ENCODE peak calls at places on chromosome 20, in eight cellular contexts. One of them, this sample, is unnamed.

GRCh38 chr20:19782669-19783068 is 24.6 kb downstream of the RIN2 start:
- DNase-seq in testis: no peak
- DNase-seq in body of pancreas: no peak
- DNase-seq in HepG2: no peak
- DNase-seq in heart left ventricle: no peak
- DNase-seq in adrenal gland: no peak
- DNase-seq in H54: no peak
- DNase-seq in HCT116: no peak
- DNase-seq in this sample: no peak

GRCh38 chr20:40080059-40080652 is 608.9 kb downstream of the MAFB start:
- DNase-seq in testis: no peak
- DNase-seq in body of pancreas: peak
- DNase-seq in HepG2: no peak
- DNase-seq in heart left ventricle: no peak
- DNase-seq in adrenal gland: no peak
- DNase-seq in H54: no peak
- DNase-seq in HCT116: no peak
- DNase-seq in this sample: no peak

GRCh38 chr20:38680492-38681118 is 43.7 kb upstream of the SLC32A1 start:
- DNase-seq in testis: peak
- DNase-seq in body of pancreas: no peak
- DNase-seq in HepG2: peak
- DNase-seq in heart left ventricle: no peak
- DNase-seq in adrenal gland: peak
- DNase-seq in H54: peak
- DNase-seq in HCT116: no peak
- DNase-seq in this sample: peak

GRCh38 chr20:50686767-50687266 is 4.5 kb downstream of the RIPOR3 start:
- DNase-seq in testis: no peak
- DNase-seq in body of pancreas: no peak
- DNase-seq in HepG2: no peak
- DNase-seq in heart left ventricle: no peak
- DNase-seq in adrenal gland: no peak
- DNase-seq in H54: no peak
- DNase-seq in HCT116: no peak
- DNase-seq in this sample: no peak

GRCh38 chr20:11459090-11459877 is 458.4 kb upstream of the BTBD3 start:
- DNase-seq in testis: no peak
- DNase-seq in body of pancreas: no peak
- DNase-seq in HepG2: no peak
- DNase-seq in heart left ventricle: no peak
- DNase-seq in adrenal gland: no peak
- DNase-seq in H54: no peak
- DNase-seq in HCT116: no peak
- DNase-seq in this sample: no peak

GRCh38 chr20:40591104-40591503 is 97.9 kb downstream of the MAFB start:
- DNase-seq in testis: no peak
- DNase-seq in body of pancreas: no peak
- DNase-seq in HepG2: no peak
- DNase-seq in heart left ventricle: no peak
- DNase-seq in adrenal gland: no peak
- DNase-seq in H54: no peak
- DNase-seq in HCT116: no peak
- DNase-seq in this sample: no peak

GRCh38 chr20:20237093-20237959 is 130.6 kb upstream of the INSM1 start:
- DNase-seq in testis: peak
- DNase-seq in body of pancreas: peak
- DNase-seq in HepG2: peak
- DNase-seq in heart left ventricle: no peak
- DNase-seq in adrenal gland: peak
- DNase-seq in H54: peak
- DNase-seq in HCT116: peak
- DNase-seq in this sample: peak

GRCh38 chr20:50467618-50468373 is 42.4 kb upstream of the PTPN1 start:
- DNase-seq in testis: peak
- DNase-seq in body of pancreas: peak
- DNase-seq in HepG2: peak
- DNase-seq in heart left ventricle: no peak
- DNase-seq in adrenal gland: no peak
- DNase-seq in H54: peak
- DNase-seq in HCT116: peak
- DNase-seq in this sample: peak

GRCh38 chr20:61254881-61255589 is 3.0 kb downstream of the CDH4 start:
- DNase-seq in testis: no peak
- DNase-seq in body of pancreas: no peak
- DNase-seq in HepG2: no peak
- DNase-seq in heart left ventricle: no peak
- DNase-seq in adrenal gland: no peak
- DNase-seq in H54: peak
- DNase-seq in HCT116: no peak
- DNase-seq in this sample: no peak

GRCh38 chr20:29742699-29743100 is 1514.8 kb upstream of the DEFB115 start:
- DNase-seq in testis: no peak
- DNase-seq in body of pancreas: no peak
- DNase-seq in HepG2: no peak
- DNase-seq in heart left ventricle: no peak
- DNase-seq in adrenal gland: no peak
- DNase-seq in H54: no peak
- DNase-seq in HCT116: no peak
- DNase-seq in this sample: no peak

DNA sequence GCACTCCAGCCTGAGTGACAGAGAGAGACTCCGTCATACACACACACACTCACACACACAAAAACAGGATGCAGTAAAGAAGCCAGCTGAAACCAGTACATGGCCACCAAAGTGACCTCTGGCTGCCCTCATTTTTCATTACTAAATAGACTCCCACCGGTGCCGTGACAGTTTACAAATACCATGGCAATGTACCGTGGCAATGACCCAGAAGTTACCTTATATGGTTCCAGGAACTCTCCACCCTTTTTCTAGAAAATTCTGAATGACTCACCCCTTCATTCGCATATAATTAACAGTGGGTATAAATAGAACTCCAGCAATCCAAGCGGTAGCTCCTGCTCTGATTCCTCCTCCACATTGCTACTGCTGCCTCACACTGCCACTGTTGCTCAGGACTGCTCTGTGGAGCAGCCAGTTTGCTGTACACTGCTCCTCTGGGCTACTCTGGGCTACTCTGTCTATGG is 57.7 kb downstream of the SNX5 start:
- DNase-seq in testis: no peak
- DNase-seq in body of pancreas: no peak
- DNase-seq in HepG2: no peak
- DNase-seq in heart left ventricle: peak
- DNase-seq in adrenal gland: peak
- DNase-seq in H54: no peak
- DNase-seq in HCT116: no peak
- DNase-seq in this sample: no peak
- TF ChIP-seq POLR2A in testis: no peak
- TF ChIP-seq POLR2A in body of pancreas: peak
- TF ChIP-seq POLR2A in HepG2: no peak
- TF ChIP-seq POLR2A in heart left ventricle: no peak
- TF ChIP-seq POLR2A in adrenal gland: no peak
- TF ChIP-seq POLR2A in H54: no peak
- TF ChIP-seq POLR2A in HCT116: no peak
- TF ChIP-seq POLR2A in this sample: no peak

GRCh38 chr20:63281741-63282665 is 9.4 kb downstream of the ARFGAP1 start:
- DNase-seq in testis: no peak
- DNase-seq in body of pancreas: no peak
- DNase-seq in HepG2: no peak
- DNase-seq in heart left ventricle: peak
- DNase-seq in adrenal gland: no peak
- DNase-seq in H54: no peak
- DNase-seq in HCT116: no peak
- DNase-seq in this sample: no peak

GRCh38 chr20:63283397-63284082 is 9.4 kb upstream of the COL20A1 start:
- DNase-seq in testis: no peak
- DNase-seq in body of pancreas: no peak
- DNase-seq in HepG2: no peak
- DNase-seq in heart left ventricle: peak
- DNase-seq in adrenal gland: no peak
- DNase-seq in H54: no peak
- DNase-seq in HCT116: no peak
- DNase-seq in this sample: no peak

GRCh38 chr20:63284083-63284440 is 8.9 kb upstream of the COL20A1 start:
- DNase-seq in testis: no peak
- DNase-seq in body of pancreas: no peak
- DNase-seq in HepG2: no peak
- DNase-seq in heart left ventricle: no peak
- DNase-seq in adrenal gland: no peak
- DNase-seq in H54: no peak
- DNase-seq in HCT116: no peak
- DNase-seq in this sample: no peak

GRCh38 chr20:63284544-63284949 is 8.4 kb upstream of the COL20A1 start:
- DNase-seq in testis: no peak
- DNase-seq in body of pancreas: no peak
- DNase-seq in HepG2: no peak
- DNase-seq in heart left ventricle: no peak
- DNase-seq in adrenal gland: no peak
- DNase-seq in H54: no peak
- DNase-seq in HCT116: no peak
- DNase-seq in this sample: no peak

GRCh38 chr20:63282946-63283345 is 10.0 kb upstream of the COL20A1 start:
- DNase-seq in testis: no peak
- DNase-seq in body of pancreas: no peak
- DNase-seq in HepG2: no peak
- DNase-seq in heart left ventricle: no peak
- DNase-seq in adrenal gland: no peak
- DNase-seq in H54: no peak
- DNase-seq in HCT116: no peak
- DNase-seq in this sample: no peak
- TF ChIP-seq POLR2A in testis: no peak
- TF ChIP-seq POLR2A in body of pancreas: no peak
- TF ChIP-seq POLR2A in HepG2: peak
- TF ChIP-seq POLR2A in heart left ventricle: no peak
- TF ChIP-seq POLR2A in adrenal gland: no peak
- TF ChIP-seq POLR2A in H54: no peak
- TF ChIP-seq POLR2A in HCT116: no peak
- TF ChIP-seq POLR2A in this sample: no peak

DNA sequence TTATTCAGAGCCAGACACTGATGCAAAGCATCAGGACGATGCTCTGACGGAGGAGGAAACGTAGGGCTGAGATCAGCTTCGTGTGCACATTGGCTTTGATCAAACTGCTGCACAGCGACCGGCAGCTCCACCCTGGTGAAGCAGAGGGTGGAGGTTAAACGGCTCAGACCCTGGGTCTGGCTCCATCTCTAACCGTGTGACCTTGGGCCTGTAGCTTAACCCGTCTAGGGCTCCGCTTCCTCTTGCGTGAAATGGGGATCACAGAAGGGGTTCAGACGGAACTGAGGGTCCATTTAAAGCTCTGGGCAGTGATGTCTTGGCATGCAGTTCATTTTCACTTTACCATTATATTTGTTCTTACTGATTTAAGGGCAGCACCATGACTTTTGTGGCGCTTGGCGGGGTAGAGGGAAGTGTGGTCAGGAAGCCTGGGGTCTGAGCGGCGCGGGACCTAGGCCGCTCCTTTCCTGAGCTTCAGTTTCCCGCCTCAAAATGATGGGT is 639 bp downstream of the RBL1 start:
- DNase-seq in testis: no peak
- DNase-seq in body of pancreas: no peak
- DNase-seq in HepG2: peak
- DNase-seq in heart left ventricle: no peak
- DNase-seq in adrenal gland: no peak
- DNase-seq in H54: no peak
- DNase-seq in HCT116: no peak
- DNase-seq in this sample: peak
- TF ChIP-seq POLR2A in testis: no peak
- TF ChIP-seq POLR2A in body of pancreas: no peak
- TF ChIP-seq POLR2A in HepG2: no peak
- TF ChIP-seq POLR2A in heart left ventricle: no peak
- TF ChIP-seq POLR2A in adrenal gland: no peak
- TF ChIP-seq POLR2A in H54: no peak
- TF ChIP-seq POLR2A in HCT116: no peak
- TF ChIP-seq POLR2A in this sample: peak

GRCh38 chr20:45959126-45959525 is 12.9 kb downstream of the ZNF335 start:
- DNase-seq in testis: no peak
- DNase-seq in body of pancreas: no peak
- DNase-seq in HepG2: no peak
- DNase-seq in heart left ventricle: no peak
- DNase-seq in adrenal gland: peak
- DNase-seq in H54: no peak
- DNase-seq in HCT116: no peak
- DNase-seq in this sample: no peak
- TF ChIP-seq POLR2A in testis: no peak
- TF ChIP-seq POLR2A in body of pancreas: no peak
- TF ChIP-seq POLR2A in HepG2: no peak
- TF ChIP-seq POLR2A in heart left ventricle: no peak
- TF ChIP-seq POLR2A in adrenal gland: no peak
- TF ChIP-seq POLR2A in H54: no peak
- TF ChIP-seq POLR2A in HCT116: no peak
- TF ChIP-seq POLR2A in this sample: no peak

GRCh38 chr20:17963114-17963897 is 5.3 kb downstream of the SNX5 start:
- DNase-seq in testis: no peak
- DNase-seq in body of pancreas: no peak
- DNase-seq in HepG2: no peak
- DNase-seq in heart left ventricle: no peak
- DNase-seq in adrenal gland: no peak
- DNase-seq in H54: no peak
- DNase-seq in HCT116: no peak
- DNase-seq in this sample: no peak
- TF ChIP-seq POLR2A in testis: no peak
- TF ChIP-seq POLR2A in body of pancreas: no peak
- TF ChIP-seq POLR2A in HepG2: no peak
- TF ChIP-seq POLR2A in heart left ventricle: no peak
- TF ChIP-seq POLR2A in adrenal gland: no peak
- TF ChIP-seq POLR2A in H54: no peak
- TF ChIP-seq POLR2A in HCT116: no peak
- TF ChIP-seq POLR2A in this sample: no peak